ENCODE peak calls at places on chromosomes 6 and 20, in eight cellular contexts. K is type B pancreatic cell, T is SHP77, A is fibroblast of pulmonary artery, Q is uterus, D is HTR-8/SVneo, Y is fibroblast of the conjunctiva, W is tibial nerve. G is an unnamed sample.

GRCh38 chr20:5784735-5785134 is 34.5 kb downstream of the SHLD1 start:
- DNase-seq in Y (no peak), Q (no peak), A (no peak), D (no peak), K (no peak), T (no peak), W (no peak), G (no peak)

GRCh38 chr20:33531047-33531877 is 41.4 kb downstream of the CBFA2T2 start:
- DNase-seq in W (no peak), Y (no peak), A (peak; percentile 33), Q (no peak), T (no peak), D (no peak), K (no peak), G (no peak)

GRCh38 chr6:1348675-1349074 is 36.8 kb downstream of the FOXQ1 start:
- DNase-seq in K (no peak), Y (peak; percentile 46), A (peak; percentile 86), D (no peak), W (no peak), Q (peak; percentile 30), T (no peak), G (no peak)

GRCh38 chr6:169981051-169981450 is 229.6 kb downstream of the ERMARD start:
- DNase-seq in D (no peak), Y (no peak), K (no peak), T (no peak), Q (no peak), A (no peak), W (no peak), G (no peak)

GRCh38 chr20:11302436-11302835 is 615.3 kb upstream of the BTBD3 start:
- DNase-seq in W (no peak), Q (no peak), K (no peak), D (no peak), A (peak; percentile 2), T (no peak), Y (no peak), G (no peak)

GRCh38 chr6:43172127-43173007 is 1.3 kb downstream of the SRF start:
- DNase-seq in Q (peak; percentile 63), T (peak; percentile 8), W (peak; percentile 18), K (peak; percentile 77), A (peak; percentile 44), Y (no peak), D (peak; percentile 24), G (no peak)

GRCh38 chr6:149806127-149806526 is 56.6 kb downstream of the PCMT1 start:
- DNase-seq in K (no peak), Q (no peak), D (no peak), W (no peak), Y (no peak), A (no peak), T (no peak), G (no peak)

GRCh38 chr6:7809346-7809745 is 83.4 kb downstream of the BMP6 start:
- DNase-seq in W (no peak), Y (no peak), D (no peak), A (no peak), T (no peak), Q (no peak), K (no peak), G (no peak)

GRCh38 chr6:41719796-41720620 is 15.4 kb downstream of the TFEB start:
- DNase-seq in A (no peak), Y (no peak), D (no peak), T (no peak), K (no peak), Q (no peak), W (no peak), G (no peak)

GRCh38 chr6:136067731-136068341 is 182.3 kb downstream of the MTFR2 start:
- DNase-seq in K (no peak), W (no peak), T (no peak), Q (no peak), D (peak; percentile 14), Y (no peak), A (peak; percentile 64), G (peak; percentile 86)

GRCh38 chr6:27145731-27146455 is 101.6 kb upstream of the PRSS16 start:
- DNase-seq in T (peak; percentile 75), D (no peak), Y (peak; percentile 91), K (no peak), W (peak; percentile 79), Q (peak; percentile 72), A (peak; percentile 90), G (peak; percentile 88)

GRCh38 chr20:58054082-58054481 is 174.4 kb downstream of the ANKRD60 start:
- DNase-seq in A (no peak), K (peak; percentile 10), W (no peak), D (no peak), Y (no peak), T (no peak), Q (no peak), G (no peak)

GRCh38 chr6:131130546-131130925 is 4.7 kb upstream of the AKAP7 start:
- DNase-seq in K (no peak), Y (no peak), D (no peak), T (no peak), W (no peak), A (no peak), Q (no peak), G (no peak)

G was measured in A172.